ENCODE peak calls at places on chromosome 18, in four cellular contexts. H is suprapubic skin, Q is fibroblast of mammary gland, V is mesothelial cell of epicardium. I is an unnamed sample.
A peak's percentile ranks its signal among the peaks of the same experiment; 100 is the strongest.

GRCh38 chr18:45621068-45621511 is 5.8 kb downstream of the SLC14A2 start:
- DNase-seq in H (peak; percentile 73), Q (peak; percentile 53), V (peak; percentile 49), I (no peak)

GRCh38 chr18:79926715-79927596 is 24.5 kb downstream of the SLC66A2 start:
- DNase-seq in H (peak; percentile 48), Q (no peak), V (no peak), I (peak; percentile 64)

GRCh38 chr18:55422456-55423185 is 165.4 kb downstream of the TCF4 start:
- DNase-seq in H (no peak), Q (peak; percentile 61), V (no peak), I (no peak)

GRCh38 chr18:51248685-51249084 is 51.2 kb upstream of the MEX3C start:
- DNase-seq in H (no peak), Q (no peak), V (no peak), I (no peak)

GRCh38 chr18:35778850-35779634 is 193.4 kb upstream of the RMP24 start:
- DNase-seq in H (no peak), Q (peak; percentile 54), V (no peak), I (no peak)

GRCh38 chr18:2303517-2304238 is 267.6 kb downstream of the METTL4 start:
- DNase-seq in H (no peak), Q (peak; percentile 64), V (no peak), I (no peak)

GRCh38 chr18:159037-159652 is 788 bp downstream of the USP14 start:
- DNase-seq in H (no peak), Q (no peak), V (no peak), I (no peak)

GRCh38 chr18:65227970-65228369 is 522.8 kb upstream of the CDH7 start:
- DNase-seq in H (no peak), Q (no peak), V (no peak), I (no peak)

GRCh38 chr18:49613141-49613641 is 51.3 kb downstream of the LIPG start:
- DNase-seq in H (no peak), Q (no peak), V (peak; percentile 52), I (no peak)

GRCh38 chr18:76610933-76611749 is 116.1 kb upstream of the ZNF516 start:
- DNase-seq in H (no peak), Q (peak; percentile 85), V (no peak), I (no peak)

GRCh38 chr18:79069792-79070151 is 578 bp downstream of the ATP9B start:
- DNase-seq in H (no peak), Q (peak; percentile 10), V (no peak), I (no peak)

GRCh38 chr18:74610216-74610615 is 12.5 kb downstream of the ZNF407 start:
- DNase-seq in H (no peak), Q (no peak), V (no peak), I (no peak)

GRCh38 chr18:48850891-48851302 is 99.9 kb downstream of the SMAD7 start:
- DNase-seq in H (no peak), Q (no peak), V (no peak), I (no peak)

GRCh38 chr18:34729264-34729663 is 19.2 kb downstream of the DTNA start:
- DNase-seq in H (no peak), Q (peak; percentile 37), V (no peak), I (no peak)

GRCh38 chr18:59881728-59882685 is 17.8 kb upstream of the PMAIP1 start:
- DNase-seq in H (no peak), Q (peak; percentile 43), V (no peak), I (no peak)

GRCh38 chr18:8367217-8367988 is 241.8 kb upstream of the RAB12 start:
- DNase-seq in H (no peak), Q (no peak), V (peak; percentile 62), I (no peak)

GRCh38 chr18:34493099-34493544 is 217.0 kb upstream of the DTNA start:
- DNase-seq in H (peak; percentile 76), Q (peak; percentile 71), V (peak; percentile 70), I (peak; percentile 76)

GRCh38 chr18:76672627-76673026 is 149.7 kb upstream of the ZNF236 start:
- DNase-seq in H (no peak), Q (peak; percentile 84), V (no peak), I (no peak)

GRCh38 chr18:79117380-79117779 is 48.2 kb downstream of the ATP9B start:
- DNase-seq in H (no peak), Q (peak; percentile 68), V (no peak), I (no peak)

GRCh38 chr18:28095041-28095440 is 81.9 kb downstream of the CDH2 start:
- DNase-seq in H (no peak), Q (peak; percentile 37), V (no peak), I (no peak)

GRCh38 chr18:45910405-45911023 is 56.6 kb downstream of the EPG5 start:
- DNase-seq in H (no peak), Q (peak; percentile 52), V (peak; percentile 55), I (no peak)

GRCh38 chr18:54529444-54529843 is 61.6 kb upstream of the DYNAP start:
- DNase-seq in H (no peak), Q (no peak), V (no peak), I (no peak)

GRCh38 chr18:52546686-52547346 is 206.8 kb downstream of the DCC start:
- DNase-seq in H (no peak), Q (no peak), V (no peak), I (no peak)

GRCh38 chr18:58549814-58550339 is 79.0 kb downstream of the ALPK2 start:
- DNase-seq in H (no peak), Q (no peak), V (no peak), I (no peak)

GRCh38 chr18:59960272-59960671 is 60.5 kb downstream of the PMAIP1 start:
- DNase-seq in H (no peak), Q (no peak), V (no peak), I (no peak)

GRCh38 chr18:493974-494601 is 6.4 kb downstream of the COLEC12 start:
- DNase-seq in H (no peak), Q (peak; percentile 58), V (no peak), I (no peak)

GRCh38 chr18:8139127-8139591 is 470.1 kb upstream of the RAB12 start:
- DNase-seq in H (no peak), Q (peak; percentile 42), V (no peak), I (no peak)

GRCh38 chr18:48847807-48848486 is 102.8 kb downstream of the SMAD7 start:
- DNase-seq in H (no peak), Q (no peak), V (no peak), I (no peak)

GRCh38 chr18:27713727-27714080 is 463.2 kb downstream of the CDH2 start:
- DNase-seq in H (no peak), Q (peak; percentile 59), V (no peak), I (no peak)

GRCh38 chr18:57352271-57352701 is at the start of gene ST8SIA3:
- DNase-seq in H (no peak), Q (no peak), V (no peak), I (no peak)

GRCh38 chr18:58307441-58307840 is 263.4 kb downstream of the NEDD4L start:
- DNase-seq in H (no peak), Q (no peak), V (no peak), I (no peak)

GRCh38 chr18:53458266-53458665 is 766.2 kb downstream of the MBD2 start:
- DNase-seq in H (no peak), Q (no peak), V (no peak), I (no peak)

GRCh38 chr18:37566479-37567060 is 972 bp upstream of the CELF4 start:
- DNase-seq in H (no peak), Q (no peak), V (peak; percentile 49), I (no peak)

DNA sequence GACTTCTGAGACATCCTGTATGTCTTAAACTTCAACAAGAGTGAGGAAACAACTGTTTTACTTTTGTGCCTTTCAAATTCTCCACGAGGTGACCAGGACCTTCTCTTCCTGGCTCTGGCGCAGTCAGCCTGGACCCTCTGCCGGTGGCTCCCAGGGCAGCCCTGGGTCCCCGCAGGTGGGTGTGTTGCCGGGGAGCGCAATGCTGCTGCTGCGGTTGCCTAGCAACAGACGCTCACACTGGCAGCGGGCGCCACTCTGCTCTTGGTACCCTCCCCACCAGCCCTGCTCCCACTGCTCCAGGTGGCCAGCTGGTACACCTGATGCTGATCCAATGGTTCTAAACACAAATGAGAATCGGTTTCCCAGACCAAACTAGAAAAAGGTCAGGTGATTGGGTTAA is 58.7 kb downstream of the GNAL start:
- DNase-seq in H (no peak), Q (no peak), V (no peak), I (no peak)
- TF ChIP-seq CTCF in H (no peak), Q (no peak), V (no peak), I (no peak)

DNA sequence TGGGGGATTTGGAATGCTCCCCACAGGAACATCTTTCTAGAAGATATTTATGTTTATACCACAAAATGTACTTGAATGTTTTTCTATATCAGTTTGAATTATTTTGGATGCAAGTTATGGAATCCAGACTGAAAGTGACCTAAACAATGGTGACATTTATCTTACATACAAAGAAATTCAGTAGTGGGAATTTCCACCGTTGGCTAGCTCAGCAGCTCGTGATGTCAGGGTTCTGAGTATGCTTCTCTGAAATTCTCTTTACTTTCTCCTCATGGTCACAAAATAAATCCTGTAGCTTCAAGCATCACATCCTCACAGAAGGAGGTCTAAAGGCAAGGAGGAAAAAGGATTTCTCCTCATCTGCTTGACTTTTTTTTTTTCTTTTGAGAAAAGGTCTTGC is 105.3 kb downstream of the AKAIN1 start:
- DNase-seq in H (no peak), Q (no peak), V (no peak), I (no peak)
- TF ChIP-seq CTCF in H (no peak), Q (no peak), V (no peak), I (no peak)

GRCh38 chr18:6279308-6279707 is 135.4 kb downstream of the L3MBTL4 start:
- DNase-seq in H (no peak), Q (no peak), V (no peak), I (no peak)

GRCh38 chr18:6280344-6280743 is 134.4 kb downstream of the L3MBTL4 start:
- DNase-seq in H (no peak), Q (no peak), V (no peak), I (no peak)

GRCh38 chr18:6284300-6284699 is 130.4 kb downstream of the L3MBTL4 start:
- DNase-seq in H (no peak), Q (no peak), V (no peak), I (no peak)

GRCh38 chr18:6284761-6285160 is 129.9 kb downstream of the L3MBTL4 start:
- DNase-seq in H (no peak), Q (no peak), V (no peak), I (no peak)

DNA sequence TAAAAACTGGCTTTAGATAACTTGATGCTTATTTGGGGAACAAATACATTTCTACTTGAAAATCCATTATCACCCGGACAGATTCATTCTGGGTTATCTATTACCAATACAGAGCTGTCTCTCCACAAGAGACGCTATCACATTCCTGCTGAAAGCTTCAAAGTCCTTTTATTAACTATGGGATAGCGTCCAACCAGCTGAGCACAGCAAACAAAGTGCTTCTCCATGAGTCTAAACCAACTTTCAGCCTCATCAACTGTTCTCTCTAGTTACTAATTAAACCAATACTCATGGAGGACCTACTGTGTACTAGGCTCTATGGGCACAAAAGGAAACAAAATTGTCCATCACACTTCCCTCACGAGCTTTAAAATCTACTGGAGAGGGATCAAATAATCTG is 132.8 kb downstream of the L3MBTL4 start:
- DNase-seq in H (no peak), Q (no peak), V (no peak), I (no peak)
- TF ChIP-seq CTCF in H (no peak), Q (no peak), V (no peak), I (no peak)

DNA sequence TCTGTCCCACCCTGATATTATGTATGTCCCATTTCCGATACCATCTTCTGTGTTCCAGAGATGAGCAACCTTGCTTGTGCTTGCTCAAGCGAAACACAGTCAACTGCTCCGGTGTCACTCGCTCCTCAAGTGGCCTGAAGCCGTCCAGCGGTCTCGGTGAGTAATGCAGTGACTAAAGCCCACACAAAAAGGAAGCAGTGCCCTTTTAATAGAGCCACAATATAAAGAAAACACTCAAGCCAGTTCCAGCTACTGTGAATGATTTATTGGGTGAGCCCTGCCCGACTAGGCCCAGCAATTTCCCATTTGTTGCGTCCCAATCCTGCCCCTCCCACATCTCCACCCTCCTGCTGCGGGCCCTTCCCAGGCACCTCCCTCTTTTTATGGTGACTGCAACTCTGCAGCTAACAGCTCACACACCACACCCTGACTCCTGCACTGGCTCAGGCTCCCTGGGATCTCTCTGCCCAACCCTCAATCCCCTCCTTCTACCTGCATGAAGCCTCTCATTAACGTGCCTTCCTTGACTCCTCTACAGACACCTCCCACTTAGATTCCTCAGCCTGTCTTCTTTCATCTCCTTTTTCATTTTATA is 44.2 kb upstream of the DSC1 start:
- DNase-seq in H (peak; percentile 80), Q (peak; percentile 12), V (peak; percentile 62), I (no peak)
- TF ChIP-seq CTCF in H (peak; percentile 31), Q (no peak), V (no peak), I (peak; percentile 67)